ENCODE peak calls at places on chromosomes 4 and X, in six cellular contexts. M is IMR-90, K is H9, C is neuronal stem cell, E is H1, H is trophoblast cell. G is an unnamed sample.

GRCh38 chr4:150321113-150321512 is 242.9 kb downstream of the DCLK2 start:
- DNase-seq in M (no peak), K (no peak), C (no peak), E (no peak), H (no peak), G (no peak)

GRCh38 chrX:119734897-119735339 is 23.5 kb upstream of the SOWAHD start:
- DNase-seq in M (no peak), K (no peak), C (no peak), E (no peak), H (no peak), G (no peak)

GRCh38 chr4:144709159-144709558 is 63.2 kb downstream of the HHIP start:
- DNase-seq in M (peak; percentile 89), K (no peak), C (no peak), E (no peak), H (no peak), G (peak; percentile 21)

GRCh38 chr4:1045595-1046201 is 34.3 kb downstream of the FGFRL1 start:
- DNase-seq in M (no peak), K (no peak), C (no peak), E (no peak), H (no peak), G (no peak)

GRCh38 chr4:53500552-53500951 is 90.7 kb downstream of the LNX1 start:
- DNase-seq in M (no peak), K (no peak), C (no peak), E (no peak), H (no peak), G (no peak)

GRCh38 chr4:152709675-152710438 is 30.1 kb upstream of the TMEM154 start:
- DNase-seq in M (no peak), K (no peak), C (no peak), E (no peak), H (peak; percentile 45), G (no peak)

GRCh38 chrX:51976503-51976902 is 83.1 kb downstream of the MAGED1 start:
- DNase-seq in M (no peak), K (no peak), C (no peak), E (no peak), H (no peak), G (no peak)

GRCh38 chrX:40158036-40158706 is 60.4 kb upstream of the BCOR start:
- DNase-seq in M (peak; percentile 17), K (peak; percentile 68), C (no peak), E (peak; percentile 63), H (peak; percentile 57), G (peak; percentile 38)

GRCh38 chr4:141654098-141654497 is 17.7 kb downstream of the IL15 start:
- DNase-seq in M (peak; percentile 47), K (peak; percentile 68), C (peak; percentile 26), E (peak; percentile 69), H (peak; percentile 32), G (peak; percentile 29)

GRCh38 chrX:49761481-49761880 is 65.7 kb upstream of the PAGE1 start:
- DNase-seq in M (peak; percentile 12), K (no peak), C (peak; percentile 1), E (no peak), H (peak; percentile 48), G (peak; percentile 10)

GRCh38 chr4:153062652-153063168 is 126.6 kb downstream of the FHDC1 start:
- DNase-seq in M (no peak), K (no peak), C (no peak), E (peak; percentile 24), H (no peak), G (no peak)

GRCh38 chr4:78459327-78459726 is 92.2 kb upstream of the ANXA3 start:
- DNase-seq in M (no peak), K (no peak), C (no peak), E (no peak), H (no peak), G (no peak)

GRCh38 chrX:36908801-36909403 is 99.3 kb upstream of the FAM47C start:
- DNase-seq in M (peak; percentile 29), K (no peak), C (no peak), E (no peak), H (peak; percentile 65), G (peak; percentile 26)

GRCh38 chrX:27966955-27967354 is 14.3 kb downstream of the DCAF8L1 start:
- DNase-seq in M (peak; percentile 60), K (no peak), C (no peak), E (no peak), H (no peak), G (peak; percentile 28)

GRCh38 chrX:134607523-134607922 is 50.7 kb downstream of the PLAC1 start:
- DNase-seq in M (no peak), K (no peak), C (no peak), E (no peak), H (no peak), G (no peak)

GRCh38 chr4:140233811-140234696 is 80.1 kb upstream of the MAML3 start:
- DNase-seq in M (peak; percentile 90), K (no peak), C (no peak), E (no peak), H (no peak), G (peak; percentile 81)

GRCh38 chrX:28586891-28587635 is at the start of gene IL1RAPL1:
- DNase-seq in M (peak; percentile 81), K (no peak), C (no peak), E (no peak), H (no peak), G (peak; percentile 76)

DNA sequence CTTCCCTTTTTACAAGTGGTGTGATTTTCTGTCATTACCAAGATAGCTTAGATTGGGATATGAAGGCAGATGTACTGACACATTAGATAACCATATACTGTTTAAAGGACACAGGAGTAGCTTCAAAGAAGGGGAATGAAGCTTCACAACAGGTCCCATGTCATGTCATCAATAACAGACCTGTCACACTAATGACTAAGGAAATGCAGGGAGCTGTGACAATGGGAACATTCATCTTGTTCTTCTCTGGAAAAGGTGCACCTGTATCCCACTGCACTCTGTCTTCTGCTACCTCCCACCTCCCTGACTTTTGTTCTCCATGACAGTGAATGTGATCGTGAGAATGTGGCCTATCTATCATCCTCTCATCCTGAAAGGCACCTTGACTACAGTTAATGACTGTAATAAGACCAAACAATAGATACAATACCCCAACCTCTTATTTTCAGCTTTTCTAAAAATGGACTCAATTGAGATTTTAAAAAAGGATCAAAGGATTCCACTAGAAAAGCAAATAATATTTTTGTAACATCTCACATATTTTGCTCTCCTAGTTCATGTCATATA is 472.5 kb downstream of the STPG2 start:
- DNase-seq in M (no peak), K (no peak), C (no peak), E (no peak), H (no peak), G (no peak)
- H4K91ac ChIP-seq in M (no peak overlapping the region), K (no peak overlapping the region), C (peak overlapping the region; percentile 12), E (no peak overlapping the region), H (no peak overlapping the region), G (no peak overlapping the region)

GRCh38 chr4:156456830-156457229 is 503.2 kb upstream of the CTSO start:
- DNase-seq in M (no peak), K (no peak), C (no peak), E (no peak), H (no peak), G (no peak)

DNA sequence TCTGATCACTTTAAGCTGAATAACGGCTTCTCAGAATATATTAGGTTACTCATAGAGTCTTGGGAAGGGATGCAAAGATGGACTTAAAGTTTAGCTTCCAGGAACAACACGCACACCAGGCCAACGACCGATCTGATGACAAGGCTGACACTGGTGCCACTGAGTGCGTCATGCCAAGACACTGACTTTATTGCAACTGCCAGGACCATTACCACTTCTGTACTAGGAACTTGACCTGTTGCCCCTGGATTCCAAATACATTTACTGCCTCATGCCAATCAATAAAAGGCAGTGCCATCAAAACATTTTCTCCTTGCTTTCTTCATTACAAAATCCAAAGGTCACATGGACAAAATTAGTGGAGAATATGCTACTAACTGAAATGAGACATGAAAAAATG is 505.9 kb upstream of the CTSO start:
- DNase-seq in M (no peak), K (no peak), C (no peak), E (no peak), H (no peak), G (no peak)
- H2BK120ac ChIP-seq in M (no peak overlapping the region), K (no peak overlapping the region), C (no peak overlapping the region), E (no peak overlapping the region), H (no peak overlapping the region), G (no peak overlapping the region)

DNA sequence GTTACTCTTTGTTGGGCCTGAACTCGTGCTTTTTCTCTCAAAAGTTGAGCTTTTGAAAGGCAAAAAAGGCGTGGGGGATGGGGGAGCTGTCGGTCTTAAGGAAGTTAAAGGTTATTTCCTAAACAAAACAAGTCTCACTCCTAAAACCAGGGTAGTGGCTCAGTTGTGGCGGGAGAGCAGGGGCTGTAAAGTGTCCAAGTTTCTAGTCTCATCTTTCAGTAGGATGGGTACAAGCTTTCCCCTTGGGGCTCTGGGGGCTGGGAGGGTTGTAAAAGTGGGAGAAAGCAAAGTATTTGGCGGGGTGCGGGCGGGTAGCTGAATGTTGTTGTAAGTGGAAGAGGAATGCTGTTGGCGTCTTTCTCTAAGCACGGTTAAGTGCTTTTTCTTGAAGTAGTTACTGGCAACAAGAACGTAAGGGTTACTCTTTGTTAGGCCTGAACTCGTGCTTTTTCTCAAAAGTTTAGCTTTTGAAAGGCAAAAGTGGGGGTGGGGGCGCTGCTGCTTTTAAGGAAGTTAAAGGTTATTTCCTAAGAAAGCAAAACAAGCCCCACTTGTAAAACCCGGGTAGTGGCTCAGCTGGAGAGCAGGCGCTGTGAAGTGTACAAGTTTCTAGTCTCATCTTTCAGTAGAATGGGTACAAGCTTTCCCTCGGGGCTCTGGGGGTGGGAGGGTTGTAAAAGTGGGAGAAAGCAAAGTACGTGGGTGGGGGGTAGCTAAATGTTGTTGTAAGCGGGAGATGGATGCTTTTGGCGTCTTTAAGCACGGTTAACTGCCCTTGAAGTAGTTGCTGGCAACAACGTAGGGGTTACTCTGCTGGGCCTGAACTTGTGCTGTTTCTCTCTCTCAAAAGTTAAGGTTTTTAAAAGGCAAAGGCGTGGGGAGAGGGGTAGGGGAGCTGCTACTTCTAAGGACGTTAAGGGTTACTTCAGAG is 1.1 kb upstream of the WDR1 start:
- DNase-seq in M (no peak), K (no peak), C (no peak), E (peak; percentile 52), H (peak; percentile 39), G (peak; percentile 37)
- H4K8ac ChIP-seq in M (peak overlapping the region; percentile 80), K (no peak overlapping the region), C (no peak overlapping the region), E (peak overlapping the region; percentile 16), H (peak overlapping the region; percentile 61), G (peak overlapping the region; percentile 10)

GRCh38 chrX:12446342-12447075 is 308.2 kb downstream of the FRMPD4 start:
- DNase-seq in M (peak; percentile 55), K (no peak), C (no peak), E (no peak), H (peak; percentile 1), G (peak; percentile 56)

GRCh38 chrX:12452268-12452667 is 314.0 kb downstream of the FRMPD4 start:
- DNase-seq in M (no peak), K (no peak), C (no peak), E (no peak), H (no peak), G (no peak)

GRCh38 chrX:12443534-12444098 is 305.3 kb downstream of the FRMPD4 start:
- DNase-seq in M (no peak), K (no peak), C (no peak), E (no peak), H (no peak), G (no peak)

DNA sequence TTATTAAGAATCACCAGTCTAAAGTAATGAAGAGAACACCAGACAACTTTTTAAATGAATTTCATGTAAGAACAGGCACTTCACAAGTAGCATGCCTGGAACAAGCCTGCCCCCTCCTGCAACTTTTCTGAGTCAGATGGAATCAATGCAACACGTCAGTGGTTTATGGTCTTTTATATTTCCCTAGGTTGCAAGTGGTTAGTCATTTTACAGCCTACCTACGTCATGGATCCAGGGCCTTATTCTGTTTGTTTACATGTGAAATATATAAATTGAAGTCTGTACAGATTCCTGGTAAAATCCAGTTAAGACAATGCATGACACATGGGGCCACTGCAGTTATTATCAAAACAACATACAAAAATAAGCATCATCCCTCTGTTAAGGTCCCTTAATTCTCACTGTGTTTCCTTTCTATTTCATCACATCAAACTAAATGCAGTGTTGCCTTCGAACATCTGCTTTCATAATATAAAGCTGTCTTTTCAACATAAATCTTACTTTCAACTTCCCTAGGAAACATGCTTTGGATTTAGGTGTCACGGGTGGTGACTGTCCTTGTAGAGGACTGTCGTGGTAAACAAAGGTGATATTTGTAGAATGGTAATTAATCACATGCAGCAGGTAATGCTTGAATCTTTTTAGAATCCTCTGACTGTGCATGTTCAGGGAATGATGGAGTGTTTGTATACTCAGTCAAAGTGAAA is 309.3 kb downstream of the FRMPD4 start:
- DNase-seq in M (peak; percentile 95), K (no peak), C (no peak), E (no peak), H (peak; percentile 5), G (peak; percentile 84)
- H4K91ac ChIP-seq in M (no peak overlapping the region), K (no peak overlapping the region), C (no peak overlapping the region), E (no peak overlapping the region), H (no peak overlapping the region), G (no peak overlapping the region)

G was measured in mesenchymal stem cell.